ENCODE peak calls at places on chromosomes 4 and X, in six cellular contexts. M is IMR-90, J is H9, B is mesenchymal stem cell, F is trophoblast cell, C is H1. T is an unnamed sample.

GRCh38 chrX:46554942-46555341 is 9.7 kb upstream of the ZNF674 start:
- DNase-seq in M (peak; percentile 58), J (no peak), B (peak; percentile 36), F (no peak), C (no peak), T (no peak)

GRCh38 chrX:21926116-21926515 is 14.4 kb upstream of the SMS start:
- DNase-seq in M (peak; percentile 24), J (no peak), B (peak; percentile 29), F (no peak), C (no peak), T (no peak)

GRCh38 chrX:115889121-115889890 is 281.2 kb upstream of the AGTR2 start:
- DNase-seq in M (no peak), J (no peak), B (no peak), F (no peak), C (peak; percentile 11), T (no peak)

GRCh38 chrX:98795636-98796035 is 1614.4 kb downstream of the PCDH19 start:
- DNase-seq in M (no peak), J (no peak), B (no peak), F (no peak), C (no peak), T (no peak)

GRCh38 chrX:119790977-119791436 is 423 bp downstream of the RPL39 start:
- DNase-seq in M (peak; percentile 26), J (no peak), B (peak; percentile 47), F (no peak), C (no peak), T (no peak)

GRCh38 chr4:150768492-150768891 is 186.5 kb downstream of the MAB21L2 start:
- DNase-seq in M (peak; percentile 17), J (no peak), B (no peak), F (no peak), C (no peak), T (no peak)

GRCh38 chr4:104501290-104501689 is 6.6 kb upstream of the CXXC4 start:
- DNase-seq in M (no peak), J (no peak), B (peak; percentile 70), F (no peak), C (no peak), T (no peak)

GRCh38 chrX:18681996-18682395 is 10.1 kb upstream of the RS1 start:
- DNase-seq in M (no peak), J (no peak), B (no peak), F (no peak), C (no peak), T (no peak)

GRCh38 chr4:41796545-41797210 is 48.2 kb upstream of the PHOX2B start:
- DNase-seq in M (no peak), J (peak; percentile 79), B (no peak), F (no peak), C (peak; percentile 63), T (peak; percentile 57)

GRCh38 chr4:182143086-182143821 is 99.9 kb upstream of the TENM3 start:
- DNase-seq in M (peak; percentile 29), J (no peak), B (no peak), F (peak; percentile 62), C (no peak), T (peak; percentile 24)

GRCh38 chr4:154230723-154231122 is 260.9 kb downstream of the DCHS2 start:
- DNase-seq in M (no peak), J (no peak), B (no peak), F (no peak), C (no peak), T (no peak)

GRCh38 chr4:85823295-85823694 is 348.3 kb downstream of the ARHGAP24 start:
- DNase-seq in M (peak; percentile 62), J (peak; percentile 33), B (no peak), F (no peak), C (no peak), T (no peak)

GRCh38 chrX:64184396-64184795 is 21.1 kb downstream of the AMER1 start:
- DNase-seq in M (no peak), J (no peak), B (no peak), F (no peak), C (no peak), T (no peak)

GRCh38 chr4:146640021-146640425 is 1.3 kb downstream of the POU4F2 start:
- DNase-seq in M (no peak), J (no peak), B (no peak), F (no peak), C (no peak), T (no peak)

GRCh38 chr4:576991-577498 is 950 bp upstream of the TMEM271 start:
- DNase-seq in M (no peak), J (no peak), B (peak; percentile 12), F (no peak), C (no peak), T (no peak)

GRCh38 chr4:78870056-78870455 is 69.2 kb downstream of the PAQR3 start:
- DNase-seq in M (no peak), J (no peak), B (no peak), F (no peak), C (no peak), T (no peak)

GRCh38 chr4:70670332-70671014 is 4.2 kb upstream of the JCHAIN start:
- DNase-seq in M (peak; percentile 75), J (no peak), B (no peak), F (no peak), C (no peak), T (no peak)

GRCh38 chr4:147340111-147340510 is 140.8 kb upstream of the EDNRA start:
- DNase-seq in M (peak; percentile 89), J (no peak), B (peak; percentile 80), F (no peak), C (no peak), T (no peak)

GRCh38 chr4:185573651-185574199 is 38.4 kb upstream of the PDLIM3 start:
- DNase-seq in M (peak; percentile 80), J (peak; percentile 88), B (peak; percentile 93), F (peak; percentile 88), C (peak; percentile 57), T (no peak)

GRCh38 chr4:1285790-1286553 is 3.7 kb upstream of the MAEA start:
- DNase-seq in M (peak; percentile 9), J (peak; percentile 89), B (peak; percentile 74), F (no peak), C (no peak), T (no peak)

GRCh38 chrX:14963447-14964236 is 90.4 kb downstream of the MOSPD2 start:
- DNase-seq in M (peak; percentile 47), J (no peak), B (peak; percentile 45), F (no peak), C (no peak), T (no peak)

GRCh38 chr4:105894570-105895323 is 524 bp upstream of the NPNT start:
- DNase-seq in M (no peak), J (peak; percentile 58), B (peak; percentile 3), F (no peak), C (peak; percentile 70), T (peak; percentile 27)

GRCh38 chr4:4666187-4666586 is 124.3 kb upstream of the STX18 start:
- DNase-seq in M (no peak), J (no peak), B (no peak), F (no peak), C (no peak), T (no peak)

GRCh38 chr4:32192363-32192762 is 1472.2 kb downstream of the PCDH7 start:
- DNase-seq in M (no peak), J (no peak), B (no peak), F (no peak), C (no peak), T (no peak)

GRCh38 chrX:105191878-105192277 is 28.6 kb downstream of the TEX13A start:
- DNase-seq in M (no peak), J (peak; percentile 55), B (peak; percentile 17), F (no peak), C (peak; percentile 46), T (no peak)

GRCh38 chr4:18020671-18021469 is 685 bp downstream of the LCORL start:
- DNase-seq in M (peak; percentile 83), J (peak; percentile 74), B (peak; percentile 95), F (peak; percentile 23), C (peak; percentile 77), T (peak; percentile 75)

GRCh38 chrX:38610839-38611238 is 49.5 kb downstream of the TSPAN7 start:
- DNase-seq in M (no peak), J (no peak), B (no peak), F (no peak), C (no peak), T (no peak)

GRCh38 chrX:9770319-9770718 is 4.7 kb upstream of the GPR143 start:
- DNase-seq in M (peak; percentile 8), J (no peak), B (peak; percentile 27), F (no peak), C (no peak), T (no peak)

GRCh38 chr4:86498560-86499166 is 95.5 kb upstream of the PTPN13 start:
- DNase-seq in M (peak; percentile 68), J (no peak), B (peak; percentile 65), F (no peak), C (no peak), T (no peak)

DNA sequence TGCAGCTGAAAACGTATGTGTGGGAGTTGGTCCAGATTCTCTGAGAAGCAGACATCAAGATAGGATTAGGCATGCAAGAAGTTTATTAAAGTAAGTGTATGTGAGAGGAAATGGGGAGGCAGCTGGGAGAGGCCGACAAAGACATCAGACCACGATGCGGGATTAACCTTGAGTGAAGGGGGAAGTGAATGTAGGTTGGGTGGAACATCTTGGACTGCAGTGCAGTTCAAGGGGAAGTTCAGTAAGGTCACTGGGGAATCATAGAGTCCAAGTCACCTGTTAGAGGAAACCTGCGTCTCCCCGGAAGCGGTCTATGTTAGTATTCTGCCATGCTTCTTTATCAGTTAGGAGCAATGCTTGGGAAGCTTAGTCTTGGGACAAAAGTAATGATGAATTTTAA is 22.0 kb downstream of the CXCL8 start:
- DNase-seq in M (no peak), J (no peak), B (no peak), F (no peak), C (no peak), T (no peak)
- H3K14ac ChIP-seq in M (no peak overlapping the region), J (no peak overlapping the region), B (no peak overlapping the region), F (no peak overlapping the region), C (no peak overlapping the region), T (no peak overlapping the region)

GRCh38 chr4:43238556-43238955 is 346.0 kb downstream of the GRXCR1 start:
- DNase-seq in M (no peak), J (no peak), B (no peak), F (no peak), C (no peak), T (no peak)
- H3K14ac ChIP-seq in M (no peak overlapping the region), J (no peak overlapping the region), B (no peak overlapping the region), F (no peak overlapping the region), C (no peak overlapping the region), T (no peak overlapping the region)

DNA sequence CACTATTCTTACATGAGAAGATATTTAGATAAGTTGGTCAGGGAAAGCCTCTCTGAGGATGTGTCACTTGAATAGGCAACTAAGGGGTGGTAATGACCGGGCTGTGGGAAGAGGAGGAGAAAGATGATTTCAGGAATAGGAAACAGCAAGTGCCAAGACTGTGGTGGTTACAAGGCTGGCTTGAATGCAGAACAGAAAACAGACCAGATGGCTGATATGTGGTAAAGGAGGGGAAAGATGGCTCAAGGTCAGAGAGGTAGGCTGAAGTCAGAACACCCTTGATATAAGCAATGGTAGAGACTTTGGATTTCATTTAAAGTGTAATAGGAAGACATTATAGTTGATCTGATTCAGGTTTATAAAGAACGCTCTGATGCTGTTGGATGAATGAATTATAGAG is 15.0 kb downstream of the TLR7 start:
- DNase-seq in M (no peak), J (no peak), B (no peak), F (no peak), C (no peak), T (no peak)
- H3K14ac ChIP-seq in M (no peak overlapping the region), J (no peak overlapping the region), B (no peak overlapping the region), F (no peak overlapping the region), C (no peak overlapping the region), T (no peak overlapping the region)

DNA sequence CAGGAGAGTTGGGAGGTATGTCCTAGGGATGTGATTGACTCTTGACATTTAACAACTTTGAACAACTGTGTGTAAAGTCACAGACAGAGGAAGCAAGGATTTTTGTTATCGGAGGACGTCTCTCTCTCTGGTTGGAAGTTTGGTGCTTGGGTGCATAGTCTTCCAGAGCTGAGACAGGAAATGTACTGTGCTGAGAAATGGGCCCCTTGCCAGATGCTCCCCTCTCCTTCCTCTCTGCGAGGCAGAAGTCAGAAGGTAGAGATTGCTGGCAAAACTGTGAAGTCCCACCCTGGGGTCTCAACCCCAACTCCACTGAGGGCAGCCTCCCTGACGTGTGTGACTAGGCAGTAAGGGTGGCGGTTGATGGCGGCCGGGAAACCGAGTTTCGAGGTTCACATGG is 49.2 kb downstream of the SETD7 start:
- DNase-seq in M (no peak), J (no peak), B (no peak), F (no peak), C (no peak), T (no peak)
- H3K14ac ChIP-seq in M (no peak overlapping the region), J (no peak overlapping the region), B (no peak overlapping the region), F (no peak overlapping the region), C (no peak overlapping the region), T (no peak overlapping the region)